ENCODE peak calls at places on chromosomes 11 and 22, in four cellular contexts. S is pancreas, C is dorsolateral prefrontal cortex, G is GM23338. E is an unnamed sample.
A peak's percentile ranks its signal among the peaks of the same experiment; 100 is the strongest.

GRCh38 chr11:126137146-126137545 is 74.3 kb downstream of the RPUSD4 start:
- DNase-seq in S (no peak), G (no peak), C (no peak), E (no peak)

GRCh38 chr22:22424210-22424800 is 84.2 kb downstream of the ZNF280B start:
- DNase-seq in G (peak; percentile 72), C (no peak), S (no peak), E (no peak)

GRCh38 chr11:10502065-10502680 is 38.8 kb downstream of the RNF141 start:
- DNase-seq in C (no peak), G (no peak), S (no peak), E (no peak)

GRCh38 chr22:22820626-22821025 is 67.0 kb upstream of the IGLL5 start:
- DNase-seq in S (peak; percentile 17), C (no peak), G (no peak), E (no peak)

GRCh38 chr11:56841210-56841810 is 92.8 kb upstream of the OR9G4 start:
- DNase-seq in G (peak; percentile 82), S (no peak), C (no peak), E (no peak)

GRCh38 chr11:27153136-27153535 is 112.5 kb downstream of the BBOX1 start:
- DNase-seq in G (no peak), C (no peak), S (no peak), E (no peak)

GRCh38 chr11:78313898-78314297 is 103.7 kb downstream of the GAB2 start:
- DNase-seq in C (no peak), S (no peak), G (no peak), E (no peak)

GRCh38 chr11:70630816-70631623 is 232.7 kb downstream of the CTTN start:
- DNase-seq in S (peak; percentile 42), C (no peak), G (no peak), E (no peak)

GRCh38 chr11:122098223-122098980 is 17.6 kb downstream of the BLID start:
- DNase-seq in S (no peak), G (no peak), C (no peak), E (no peak)

GRCh38 chr11:17986711-17987220 is 26.1 kb downstream of the SERGEF start:
- DNase-seq in S (no peak), G (no peak), C (no peak), E (no peak)

GRCh38 chr22:47588583-47588970 is 826.1 kb downstream of the TBC1D22A start:
- DNase-seq in S (no peak), G (no peak), C (no peak), E (no peak)

GRCh38 chr11:123547180-123547579 is 107.2 kb downstream of the SCN3B start:
- DNase-seq in S (no peak), C (no peak), G (no peak), E (no peak)

GRCh38 chr11:35112056-35112845 is 26.7 kb upstream of the CD44 start:
- DNase-seq in G (no peak), C (no peak), S (no peak), E (no peak)

GRCh38 chr11:559712-560304 is 730 bp downstream of the LMNTD2 start:
- DNase-seq in G (peak; percentile 73), S (peak; percentile 79), C (no peak), E (no peak)

GRCh38 chr11:72657356-72657755 is 16.9 kb downstream of the PDE2A start:
- DNase-seq in S (no peak), C (no peak), G (no peak), E (no peak)

GRCh38 chr11:72655896-72656464 is 18.2 kb downstream of the PDE2A start:
- DNase-seq in S (no peak), G (no peak), C (no peak), E (no peak)

GRCh38 chr11:72653616-72654000 is 20.6 kb downstream of the PDE2A start:
- DNase-seq in G (no peak), C (no peak), S (no peak), E (no peak)

GRCh38 chr11:72652871-72653615 is 21.2 kb downstream of the PDE2A start:
- DNase-seq in S (no peak), C (no peak), G (peak; percentile 91), E (no peak)

GRCh38 chr11:72655014-72655413 is 19.2 kb downstream of the PDE2A start:
- DNase-seq in C (no peak), S (no peak), G (no peak), E (no peak)
- TF ChIP-seq CTCF in C (no peak), S (no peak), G (no peak), E (no peak)

GRCh38 chr22:37485714-37486223 is 415 bp downstream of the MFNG start:
- DNase-seq in S (peak; percentile 79), G (no peak), C (no peak), E (no peak)

GRCh38 chr22:37483594-37484114 is 2.5 kb downstream of the MFNG start:
- DNase-seq in G (no peak), C (no peak), S (no peak), E (no peak)

GRCh38 chr22:37484115-37485005 is 1.8 kb downstream of the MFNG start:
- DNase-seq in G (no peak), S (peak; percentile 80), C (peak; percentile 32), E (no peak)

GRCh38 chr22:37486224-37486845 is at the start of gene MFNG:
- DNase-seq in C (no peak), S (peak; percentile 82), G (peak; percentile 82), E (no peak)

GRCh38 chr22:37485006-37485713 is 1.0 kb downstream of the MFNG start:
- DNase-seq in S (peak; percentile 73), C (no peak), G (no peak), E (no peak)
- H3K4me3 ChIP-seq in S (no peak overlapping the region), C (peak overlapping the region; percentile 22), G (no peak overlapping the region), E (peak overlapping the region; percentile 63)

DNA sequence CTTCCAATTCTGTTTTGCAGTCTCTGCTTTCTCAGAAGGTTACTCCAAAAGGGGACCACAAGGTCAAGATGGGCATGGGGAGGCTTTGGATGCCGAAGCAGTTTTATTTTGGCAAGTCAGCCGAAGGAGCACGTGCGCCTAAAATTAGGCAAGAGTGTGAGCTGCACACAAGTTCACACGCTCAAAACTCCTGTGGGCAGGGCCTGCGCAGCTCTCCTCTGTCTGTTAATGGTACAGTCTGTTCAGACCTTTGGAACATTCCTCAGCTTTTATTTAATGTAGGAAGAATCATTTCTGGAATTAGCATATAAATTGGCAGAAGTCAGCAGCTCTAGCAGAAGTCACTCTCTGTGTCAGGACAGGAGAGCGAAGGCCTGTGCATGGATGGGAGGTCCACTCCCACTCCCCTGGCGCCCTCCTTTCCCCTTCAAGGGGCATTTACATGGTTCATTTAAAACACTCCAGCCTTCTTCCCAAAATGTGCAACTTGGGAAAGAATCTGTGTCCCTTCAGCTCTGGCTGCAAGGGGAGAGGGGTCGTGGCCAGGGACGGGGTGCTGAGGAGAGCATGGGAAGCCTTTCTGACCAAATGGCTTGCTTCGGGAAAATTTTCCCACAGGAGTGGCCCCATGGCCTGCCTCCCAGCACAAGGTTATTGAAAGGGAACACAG is 44.0 kb upstream of the SMIM38 start:
- DNase-seq in G (no peak), S (peak; percentile 22), C (no peak), E (no peak)
- H3K27me3 ChIP-seq in G (no peaks in the 10 kb centered on the region), S (no peaks in the 10 kb centered on the region), C (no peaks in the 10 kb centered on the region), E (no peaks in the 10 kb centered on the region)

DNA sequence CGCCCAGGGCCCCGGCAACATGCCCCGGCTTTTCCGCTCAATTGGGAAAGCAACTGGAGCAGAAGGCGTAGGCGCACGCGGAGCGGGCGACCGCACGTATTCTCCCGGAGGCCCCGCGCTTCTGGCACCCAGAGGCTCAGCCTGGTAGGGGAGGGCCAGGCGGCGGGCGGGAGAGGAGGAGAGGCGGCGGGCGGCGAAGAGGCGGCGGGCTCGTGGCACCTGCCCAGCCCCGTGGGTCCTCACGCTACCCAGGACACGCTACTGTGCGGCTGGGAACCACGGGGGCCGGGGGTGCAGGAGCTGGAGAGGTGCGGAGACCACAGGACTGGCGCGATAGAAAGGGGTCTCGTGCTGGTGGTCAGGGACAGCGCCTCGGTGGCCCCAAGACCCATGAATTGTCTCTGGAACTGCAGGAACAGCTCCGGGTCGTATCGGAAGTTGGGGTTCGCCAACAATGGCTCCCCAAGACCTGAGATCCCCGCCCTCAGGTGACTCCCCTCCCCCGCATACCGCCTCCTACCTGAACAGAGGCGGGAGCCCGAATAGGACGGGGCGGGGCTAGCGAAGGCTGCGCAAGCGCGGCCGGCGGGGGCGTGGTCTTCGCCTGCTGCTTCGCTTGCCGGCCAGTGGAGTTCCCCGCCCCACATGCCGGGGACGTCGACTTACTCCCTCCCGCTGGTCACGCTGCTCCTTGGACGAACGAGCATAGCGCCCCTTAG is at the start of gene SLC37A4:
- DNase-seq in G (peak; percentile 99), S (peak; percentile 100), C (peak; percentile 98), E (peak; percentile 89)
- TF ChIP-seq CTCF in G (no peak), S (peak; percentile 78), C (no peak), E (peak; percentile 80)

GRCh38 chr11:117511483-117511934 is 183.9 kb downstream of the CEP164 start:
- DNase-seq in G (no peak), S (no peak), C (no peak), E (no peak)

GRCh38 chr11:117510646-117511045 is 183.0 kb downstream of the CEP164 start:
- DNase-seq in G (no peak), S (no peak), C (no peak), E (no peak)

GRCh38 chr11:117514256-117514655 is 186.6 kb downstream of the CEP164 start:
- DNase-seq in S (no peak), C (no peak), G (no peak), E (no peak)

GRCh38 chr11:117513666-117514065 is 186.0 kb downstream of the CEP164 start:
- DNase-seq in C (no peak), G (no peak), S (no peak), E (no peak)

DNA sequence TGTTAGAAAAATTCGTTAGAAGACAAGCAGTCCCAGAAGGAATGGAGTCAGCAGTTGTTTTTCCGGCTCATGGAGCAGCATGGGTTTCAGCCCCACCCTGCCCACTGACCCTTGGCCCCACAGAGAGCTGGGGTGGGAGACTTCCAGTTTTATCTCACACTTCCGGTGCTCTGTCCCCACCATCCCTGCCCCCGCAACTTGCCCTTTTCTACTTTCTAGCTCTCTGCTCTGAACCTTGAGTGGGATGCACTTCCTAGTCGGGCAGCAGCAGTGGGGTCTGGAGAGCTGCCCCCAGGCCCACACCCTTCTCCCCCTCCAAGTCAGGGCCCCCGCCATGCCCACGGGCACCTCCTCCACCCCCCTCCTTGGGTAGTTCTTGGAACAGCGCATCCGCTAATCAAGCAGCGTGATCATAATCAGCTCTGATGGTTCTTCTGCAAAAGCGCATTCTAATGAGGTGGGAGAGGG is 184.4 kb downstream of the CEP164 start:
- DNase-seq in G (no peak), S (no peak), C (no peak), E (no peak)
- H3K4me3 ChIP-seq in G (no peak overlapping the region), S (no peak overlapping the region), C (no peak overlapping the region), E (no peak overlapping the region)

GRCh38 chr11:2685051-2685450 is 14.7 kb downstream of the KCNQ1OT1 start:
- DNase-seq in S (peak; percentile 18), C (no peak), G (no peak), E (no peak)
- H3K27me3 ChIP-seq in S (no peaks in the 10 kb centered on the region), C (no peaks in the 10 kb centered on the region), G (no peaks in the 10 kb centered on the region), E (no peaks in the 10 kb centered on the region)

E was measured in thoracic aorta.